ENCODE peak calls at places on chromosome 15, in ten cellular contexts. I is RWPE1; O is CD8-positive, alpha-beta T cell; T is heart right ventricle; U is GM12878; G is AG08396; H is left ventricle myocardium superior; V is nephron progenitor cell; M is stimulated activated CD4-positive, alpha-beta T cell treated with anti-CD3 and anti-CD28 coated beads, Interleukin-1b, Interleukin-23, amount 100 ng/mL, for 48 hours; A is neural crest cell. P is an unnamed sample.

GRCh38 chr15:92655178-92655995 is at the start of gene FAM174B:
- DNase-seq in I (no peak), O (peak), T (peak), U (no peak), G (no peak), H (peak), V (peak), M (peak), A (peak), P (peak)

GRCh38 chr15:41952003-41952563 is 20.3 kb downstream of the EHD4 start:
- DNase-seq in I (no peak), O (no peak), T (no peak), U (no peak), G (no peak), H (no peak), V (no peak), M (no peak), A (no peak), P (no peak)

GRCh38 chr15:70142072-70142321 is 44.3 kb upstream of the TLE3 start:
- DNase-seq in I (no peak), O (no peak), T (no peak), U (no peak), G (no peak), H (no peak), V (no peak), M (no peak), A (no peak), P (no peak)

GRCh38 chr15:68229386-68230156 is at the start of gene CLN6:
- DNase-seq in I (peak), O (peak), T (peak), U (peak), G (peak), H (peak), V (peak), M (peak), A (peak), P (peak)

GRCh38 chr15:37289109-37289765 is 188.9 kb upstream of the MEIS2 start:
- DNase-seq in I (no peak), O (no peak), T (no peak), U (no peak), G (no peak), H (no peak), V (peak), M (no peak), A (no peak), P (no peak)

GRCh38 chr15:53586815-53587214 is 172.6 kb downstream of the WDR72 start:
- DNase-seq in I (no peak), O (no peak), T (no peak), U (no peak), G (no peak), H (no peak), V (peak), M (peak), A (peak), P (no peak)

GRCh38 chr15:32867313-32867626 is 149.5 kb downstream of the GREM1 start:
- DNase-seq in I (peak), O (no peak), T (no peak), U (no peak), G (no peak), H (no peak), V (no peak), M (no peak), A (no peak), P (no peak)

GRCh38 chr15:55574096-55574495 is 14.0 kb downstream of the PYGO1 start:
- DNase-seq in I (no peak), O (no peak), T (no peak), U (no peak), G (no peak), H (no peak), V (no peak), M (no peak), A (no peak), P (no peak)

GRCh38 chr15:74306801-74307217 is 60.6 kb downstream of the CYP11A1 start:
- DNase-seq in I (no peak), O (no peak), T (no peak), U (no peak), G (no peak), H (no peak), V (peak), M (no peak), A (no peak), P (no peak)

GRCh38 chr15:93974804-93975481 is 256.4 kb upstream of the MCTP2 start:
- DNase-seq in I (peak), O (no peak), T (no peak), U (no peak), G (peak), H (no peak), V (peak), M (no peak), A (peak), P (no peak)

GRCh38 chr15:80268101-80268500 is 16.1 kb upstream of the CTXND1 start:
- DNase-seq in I (no peak), O (no peak), T (no peak), U (no peak), G (no peak), H (no peak), V (no peak), M (no peak), A (no peak), P (no peak)

GRCh38 chr15:53522878-53523455 is 236.5 kb downstream of the WDR72 start:
- DNase-seq in I (no peak), O (no peak), T (peak), U (no peak), G (no peak), H (no peak), V (peak), M (no peak), A (no peak), P (no peak)

GRCh38 chr15:38195191-38195901 is 57.3 kb upstream of the SPRED1 start:
- DNase-seq in I (no peak), O (no peak), T (no peak), U (no peak), G (no peak), H (no peak), V (no peak), M (no peak), A (no peak), P (no peak)

GRCh38 chr15:58771621-58772235 is 626 bp downstream of the MINDY2 start:
- DNase-seq in I (peak), O (peak), T (peak), U (no peak), G (peak), H (peak), V (peak), M (peak), A (peak), P (peak)

GRCh38 chr15:31032959-31033358 is 41.5 kb upstream of the MTMR10 start:
- DNase-seq in I (no peak), O (no peak), T (no peak), U (no peak), G (no peak), H (no peak), V (no peak), M (no peak), A (no peak), P (no peak)

GRCh38 chr15:63889831-63890230 is 56.1 kb upstream of the HERC1 start:
- DNase-seq in I (no peak), O (no peak), T (no peak), U (no peak), G (no peak), H (no peak), V (no peak), M (no peak), A (no peak), P (no peak)

GRCh38 chr15:69557340-69558137 is 104.9 kb downstream of the RPLP1 start:
- DNase-seq in I (peak), O (no peak), T (no peak), U (no peak), G (peak), H (no peak), V (no peak), M (no peak), A (no peak), P (no peak)

GRCh38 chr15:45827275-45827674 is 192.4 kb downstream of the SQOR start:
- DNase-seq in I (no peak), O (no peak), T (no peak), U (no peak), G (no peak), H (no peak), V (no peak), M (no peak), A (no peak), P (no peak)

GRCh38 chr15:22930782-22931484 is 49.2 kb downstream of the CYFIP1 start:
- DNase-seq in I (peak), O (no peak), T (peak), U (no peak), G (peak), H (peak), V (no peak), M (no peak), A (no peak), P (no peak)

GRCh38 chr15:95868450-95868849 is 462.1 kb upstream of the NR2F2 start:
- DNase-seq in I (no peak), O (no peak), T (no peak), U (no peak), G (no peak), H (no peak), V (no peak), M (no peak), A (no peak), P (no peak)

GRCh38 chr15:96392380-96393208 is 62.1 kb downstream of the NR2F2 start:
- DNase-seq in I (no peak), O (no peak), T (no peak), U (no peak), G (no peak), H (no peak), V (no peak), M (no peak), A (no peak), P (no peak)

GRCh38 chr15:65323071-65323511 is 18.6 kb downstream of the RNU5B-1 start:
- DNase-seq in I (no peak), O (no peak), T (peak), U (no peak), G (peak), H (peak), V (no peak), M (no peak), A (no peak), P (no peak)

GRCh38 chr15:48355377-48355776 is 24.1 kb downstream of the DUT start:
- DNase-seq in I (no peak), O (no peak), T (no peak), U (no peak), G (peak), H (no peak), V (no peak), M (no peak), A (no peak), P (no peak)

GRCh38 chr15:31457161-31457560 is 130.5 kb downstream of the KLF13 start:
- DNase-seq in I (peak), O (no peak), T (no peak), U (no peak), G (peak), H (no peak), V (no peak), M (no peak), A (no peak), P (no peak)

GRCh38 chr15:29074045-29074444 is 188.3 kb downstream of the APBA2 start:
- DNase-seq in I (peak), O (no peak), T (no peak), U (no peak), G (no peak), H (no peak), V (no peak), M (no peak), A (no peak), P (no peak)

P was measured in type B pancreatic cell.